ENCODE peak calls at places on chromosomes 7 and 10, in seven cellular contexts. One of them, this sample, is unnamed.

GRCh38 chr10:124524991-124525653 is 63.5 kb downstream of the LHPP start:
- DNase-seq in body of pancreas: no peak
- DNase-seq in occipital lobe: peak; percentile 43
- DNase-seq in tibial nerve: peak; percentile 17
- DNase-seq in HT1080: peak; percentile 22
- DNase-seq in GM20000: no peak
- DNase-seq in stimulated activated CD4-positive, alpha-beta T cell treated with anti-CD3 and anti-CD28 coated beads, Interleukin-15, amount 100 ng/mL, for 1 hour: no peak
- DNase-seq in this sample: no peak

GRCh38 chr10:21309427-21309826 is 216.1 kb downstream of the SKIDA1 start:
- DNase-seq in body of pancreas: no peak
- DNase-seq in occipital lobe: no peak
- DNase-seq in tibial nerve: no peak
- DNase-seq in HT1080: no peak
- DNase-seq in GM20000: no peak
- DNase-seq in stimulated activated CD4-positive, alpha-beta T cell treated with anti-CD3 and anti-CD28 coated beads, Interleukin-15, amount 100 ng/mL, for 1 hour: no peak
- DNase-seq in this sample: no peak

GRCh38 chr7:142614116-142614515 is 135.2 kb upstream of the PRSS1 start:
- DNase-seq in body of pancreas: no peak
- DNase-seq in occipital lobe: no peak
- DNase-seq in tibial nerve: no peak
- DNase-seq in HT1080: no peak
- DNase-seq in GM20000: no peak
- DNase-seq in stimulated activated CD4-positive, alpha-beta T cell treated with anti-CD3 and anti-CD28 coated beads, Interleukin-15, amount 100 ng/mL, for 1 hour: no peak
- DNase-seq in this sample: no peak

GRCh38 chr7:19403691-19404090 is 258.5 kb upstream of the FERD3L start:
- DNase-seq in body of pancreas: no peak
- DNase-seq in occipital lobe: no peak
- DNase-seq in tibial nerve: no peak
- DNase-seq in HT1080: no peak
- DNase-seq in GM20000: no peak
- DNase-seq in stimulated activated CD4-positive, alpha-beta T cell treated with anti-CD3 and anti-CD28 coated beads, Interleukin-15, amount 100 ng/mL, for 1 hour: no peak
- DNase-seq in this sample: no peak

GRCh38 chr7:17022915-17023314 is 141.1 kb upstream of the AGR3 start:
- DNase-seq in body of pancreas: no peak
- DNase-seq in occipital lobe: no peak
- DNase-seq in tibial nerve: no peak
- DNase-seq in HT1080: no peak
- DNase-seq in GM20000: no peak
- DNase-seq in stimulated activated CD4-positive, alpha-beta T cell treated with anti-CD3 and anti-CD28 coated beads, Interleukin-15, amount 100 ng/mL, for 1 hour: no peak
- DNase-seq in this sample: no peak

GRCh38 chr7:8052824-8053223 is 84.2 kb downstream of the GLCCI1 start:
- DNase-seq in body of pancreas: no peak
- DNase-seq in occipital lobe: no peak
- DNase-seq in tibial nerve: no peak
- DNase-seq in HT1080: no peak
- DNase-seq in GM20000: no peak
- DNase-seq in stimulated activated CD4-positive, alpha-beta T cell treated with anti-CD3 and anti-CD28 coated beads, Interleukin-15, amount 100 ng/mL, for 1 hour: no peak
- DNase-seq in this sample: no peak

GRCh38 chr7:157668221-157668883 is 331.5 kb downstream of the DNAJB6 start:
- DNase-seq in body of pancreas: no peak
- DNase-seq in occipital lobe: no peak
- DNase-seq in tibial nerve: no peak
- DNase-seq in HT1080: no peak
- DNase-seq in GM20000: no peak
- DNase-seq in stimulated activated CD4-positive, alpha-beta T cell treated with anti-CD3 and anti-CD28 coated beads, Interleukin-15, amount 100 ng/mL, for 1 hour: no peak
- DNase-seq in this sample: no peak

GRCh38 chr7:121798896-121799295 is 74.1 kb upstream of the PTPRZ1 start:
- DNase-seq in body of pancreas: no peak
- DNase-seq in occipital lobe: no peak
- DNase-seq in tibial nerve: no peak
- DNase-seq in HT1080: no peak
- DNase-seq in GM20000: no peak
- DNase-seq in stimulated activated CD4-positive, alpha-beta T cell treated with anti-CD3 and anti-CD28 coated beads, Interleukin-15, amount 100 ng/mL, for 1 hour: no peak
- DNase-seq in this sample: no peak